ENCODE peak calls at places on chromosomes 11 and 22, in eight cellular contexts. R is uterus; S is ovary; J is SK-N-SH; P is H1; A is upper lobe of right lung; Z is right lobe of liver; H is CD8-positive, alpha-beta T cell. X is an unnamed sample. For H3K9me3 and H3K27me3, the result is how much of the 10 kb centered on the place peaks cover.

GRCh38 chr11:76172583-76172982 is 33.7 kb downstream of the WNT11 start:
- DNase-seq in R (no peak), S (no peak), J (peak), P (no peak), A (no peak), Z (no peak), H (no peak), X (no peak)

GRCh38 chr22:24875862-24876506 is 70.0 kb downstream of the SGSM1 start:
- DNase-seq in R (no peak), S (peak), J (no peak), P (peak), A (no peak), Z (no peak), H (no peak), X (peak)

GRCh38 chr22:32539631-32540449 is 65.2 kb downstream of the FBXO7 start:
- DNase-seq in R (peak), S (no peak), J (no peak), P (no peak), A (no peak), Z (peak), H (no peak), X (no peak)

GRCh38 chr22:27377901-27378300 is 423.7 kb downstream of the MN1 start:
- DNase-seq in R (no peak), S (peak), J (no peak), P (no peak), A (no peak), Z (peak), H (no peak), X (no peak)

GRCh38 chr22:17266261-17266971 is 47.2 kb upstream of the ADA2 start:
- DNase-seq in R (no peak), S (no peak), J (no peak), P (peak), A (no peak), Z (no peak), H (peak), X (no peak)

GRCh38 chr11:130783322-130783721 is 133.0 kb downstream of the SNX19 start:
- DNase-seq in R (no peak), S (no peak), J (no peak), P (peak), A (no peak), Z (no peak), H (no peak), X (no peak)

GRCh38 chr11:64364911-64365310 is 5.9 kb downstream of the RPS6KA4 start:
- DNase-seq in R (no peak), S (no peak), J (no peak), P (no peak), A (no peak), Z (no peak), H (no peak), X (no peak)

GRCh38 chr22:28027453-28028448 is 108.7 kb upstream of the PITPNB start:
- DNase-seq in R (no peak), S (no peak), J (peak), P (no peak), A (peak), Z (no peak), H (no peak), X (no peak)

GRCh38 chr22:37187552-37187890 is 526 bp downstream of the C1QTNF6 start:
- DNase-seq in R (peak), S (no peak), J (peak), P (no peak), A (no peak), Z (no peak), H (no peak), X (peak)

GRCh38 chr11:96708469-96708868 is 318.7 kb downstream of the JRKL start:
- DNase-seq in R (no peak), S (no peak), J (no peak), P (no peak), A (no peak), Z (no peak), H (no peak), X (no peak)

GRCh38 chr22:17164392-17165024 is 5.4 kb upstream of the HDHD5 start:
- DNase-seq in R (no peak), S (no peak), J (peak), P (no peak), A (no peak), Z (no peak), H (no peak), X (no peak)

GRCh38 chr11:104946907-104947306 is 21.5 kb downstream of the CASP4 start:
- DNase-seq in R (no peak), S (no peak), J (no peak), P (no peak), A (no peak), Z (no peak), H (no peak), X (peak)

GRCh38 chr11:71996946-71997345 is 1.8 kb upstream of the IL18BP start:
- DNase-seq in R (no peak), S (no peak), J (no peak), P (no peak), A (peak), Z (no peak), H (no peak), X (no peak)

GRCh38 chr11:46295312-46295995 is 18.0 kb downstream of the CREB3L1 start:
- DNase-seq in R (peak), S (peak), J (peak), P (peak), A (peak), Z (no peak), H (peak), X (no peak)

GRCh38 chr11:70193411-70194292 is 9.4 kb upstream of the FADD start:
- DNase-seq in R (no peak), S (no peak), J (no peak), P (no peak), A (no peak), Z (no peak), H (no peak), X (no peak)

GRCh38 chr11:96307748-96308133 is 35.3 kb downstream of the MAML2 start:
- DNase-seq in R (no peak), S (no peak), J (no peak), P (no peak), A (no peak), Z (no peak), H (no peak), X (peak)

GRCh38 chr22:37209140-37209845 is 3.0 kb downstream of the SSTR3 start:
- DNase-seq in R (no peak), S (no peak), J (peak), P (no peak), A (no peak), Z (no peak), H (peak), X (no peak)

GRCh38 chr11:67252831-67253239 is 13.4 kb upstream of the GRK2 start:
- DNase-seq in R (no peak), S (no peak), J (no peak), P (no peak), A (no peak), Z (peak), H (no peak), X (no peak)

GRCh38 chr11:34345012-34345804 is 12.6 kb downstream of the ABTB2 start:
- DNase-seq in R (peak), S (peak), J (no peak), P (no peak), A (no peak), Z (peak), H (no peak), X (peak)

GRCh38 chr11:115924744-115925567 is 420.7 kb upstream of the CADM1 start:
- DNase-seq in R (no peak), S (no peak), J (no peak), P (no peak), A (no peak), Z (no peak), H (no peak), X (peak)

GRCh38 chr11:2825886-2826678 is 59.5 kb downstream of the CDKN1C start:
- DNase-seq in R (peak), S (peak), J (peak), P (no peak), A (peak), Z (no peak), H (no peak), X (peak)

GRCh38 chr11:12808519-12808918 is 134.3 kb downstream of the TEAD1 start:
- DNase-seq in R (no peak), S (no peak), J (no peak), P (no peak), A (no peak), Z (no peak), H (no peak), X (no peak)

GRCh38 chr11:108338750-108339149 is 115.9 kb downstream of the ATM start:
- DNase-seq in R (no peak), S (no peak), J (no peak), P (no peak), A (no peak), Z (no peak), H (no peak), X (no peak)

GRCh38 chr11:27309064-27309463 is 54.0 kb downstream of the CCDC34 start:
- DNase-seq in R (no peak), S (no peak), J (no peak), P (no peak), A (no peak), Z (no peak), H (no peak), X (no peak)

GRCh38 chr22:34972498-34972897 is 93.5 kb upstream of the ISX start:
- DNase-seq in R (no peak), S (no peak), J (no peak), P (peak), A (no peak), Z (no peak), H (no peak), X (peak)

GRCh38 chr22:31625661-31626426 is 36.2 kb downstream of the PISD start:
- DNase-seq in R (peak), S (peak), J (no peak), P (peak), A (no peak), Z (no peak), H (no peak), X (no peak)

GRCh38 chr22:47395481-47395880 is 633.0 kb downstream of the TBC1D22A start:
- DNase-seq in R (no peak), S (no peak), J (no peak), P (no peak), A (peak), Z (no peak), H (no peak), X (no peak)

GRCh38 chr11:77233011-77233410 is 68.5 kb downstream of the GDPD4 start:
- DNase-seq in R (no peak), S (no peak), J (no peak), P (no peak), A (no peak), Z (no peak), H (no peak), X (no peak)

GRCh38 chr11:1302041-1302460 is 7.4 kb downstream of the TOLLIP start:
- DNase-seq in R (no peak), S (no peak), J (no peak), P (peak), A (no peak), Z (peak), H (peak), X (no peak)

GRCh38 chr11:79259800-79260199 is 181.0 kb downstream of the TENM4 start:
- DNase-seq in R (no peak), S (no peak), J (no peak), P (no peak), A (no peak), Z (no peak), H (no peak), X (no peak)

GRCh38 chr11:102564110-102564509 is 33.6 kb upstream of the MMP7 start:
- DNase-seq in R (no peak), S (no peak), J (no peak), P (no peak), A (no peak), Z (no peak), H (no peak), X (no peak)

GRCh38 chr22:25509391-25509791 is 55.1 kb upstream of the GRK3 start:
- DNase-seq in R (peak), S (no peak), J (no peak), P (no peak), A (no peak), Z (peak), H (no peak), X (no peak)

GRCh38 chr11:2440646-2441045 is 3.7 kb downstream of the TRPM5 start:
- DNase-seq in R (no peak), S (no peak), J (no peak), P (no peak), A (peak), Z (peak), H (no peak), X (no peak)

GRCh38 chr11:77421041-77421723 is 52.7 kb downstream of the PAK1 start:
- DNase-seq in R (no peak), S (no peak), J (no peak), P (no peak), A (no peak), Z (no peak), H (no peak), X (no peak)

GRCh38 chr22:29773233-29773632 is 6.1 kb downstream of the UQCR10 start:
- DNase-seq in R (no peak), S (no peak), J (no peak), P (no peak), A (no peak), Z (no peak), H (no peak), X (peak)

GRCh38 chr11:8631395-8632110 is 37.5 kb upstream of the STK33 start:
- DNase-seq in R (peak), S (no peak), J (no peak), P (no peak), A (no peak), Z (no peak), H (no peak), X (no peak)

GRCh38 chr11:104852811-104853210 is 45.4 kb downstream of the CASP12 start:
- DNase-seq in R (no peak), S (no peak), J (no peak), P (no peak), A (no peak), Z (no peak), H (no peak), X (no peak)

GRCh38 chr22:26172389-26172990 is 3.2 kb downstream of the SEZ6L start:
- DNase-seq in R (no peak), S (no peak), J (peak), P (peak), A (no peak), Z (peak), H (no peak), X (no peak)

DNA sequence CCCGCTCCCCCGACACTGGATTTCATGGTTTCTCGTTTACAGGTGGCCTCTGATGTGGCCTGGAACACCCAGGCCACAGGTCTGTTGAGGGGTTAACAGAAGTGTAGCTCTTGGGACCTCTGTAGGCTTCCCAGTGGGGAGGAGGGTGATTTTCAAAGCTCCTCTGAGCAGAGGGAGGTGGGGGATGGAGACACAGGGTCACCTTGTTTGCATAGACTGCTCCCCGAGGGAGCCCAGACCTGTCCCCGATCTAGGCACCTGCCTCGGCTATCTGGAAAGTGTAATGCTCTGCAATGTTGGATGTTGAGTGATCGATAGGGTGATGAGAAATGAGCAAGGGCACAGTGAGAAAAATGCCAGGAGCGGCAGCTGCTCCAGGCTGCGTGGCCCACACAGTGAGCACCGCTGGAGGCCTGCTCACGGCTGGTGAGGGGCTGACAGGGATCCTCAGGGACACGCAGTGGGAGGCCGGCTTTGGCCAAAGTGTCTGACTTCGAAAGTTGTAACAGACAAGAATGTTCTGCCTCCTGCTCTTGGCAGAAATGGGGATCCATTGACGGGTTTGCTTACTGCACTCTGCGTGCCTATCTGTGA is 594.1 kb downstream of the BRD1 start:
- DNase-seq in R (no peak), S (no peak), J (no peak), P (peak), A (no peak), Z (peak), H (peak), X (no peak)
- H3K9me3 ChIP-seq in R (under half), S (under half), J (under half), P (under half), A (under half), Z (under half), H (under half), X (under half)

DNA sequence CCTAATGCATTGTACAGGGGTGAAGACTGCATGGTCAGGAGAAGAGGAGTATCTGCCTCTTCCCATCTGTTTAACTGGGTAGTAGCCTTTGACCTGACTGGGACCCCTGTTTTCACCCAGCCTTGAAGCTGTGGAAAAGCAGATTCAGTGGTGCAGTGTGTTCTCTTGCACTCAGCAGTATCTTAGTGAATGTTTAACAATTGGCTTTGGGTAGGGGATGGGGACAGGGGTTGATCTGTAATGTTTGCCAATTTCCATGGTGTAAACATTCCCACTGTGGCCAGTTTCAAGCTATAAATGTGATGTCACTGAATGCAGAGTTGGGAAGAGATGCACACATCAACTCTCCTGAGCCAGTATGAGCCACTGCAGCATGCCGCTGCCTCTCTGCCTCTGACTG is 15.6 kb downstream of the FJX1 start:
- DNase-seq in R (no peak), S (no peak), J (no peak), P (no peak), A (no peak), Z (no peak), H (no peak), X (no peak)
- H3K4me3 ChIP-seq in R (no peak), S (no peak), J (no peak), P (no peak), A (no peak), Z (no peak), H (no peak), X (no peak)

GRCh38 chr11:114181195-114181594 is 115.0 kb upstream of the NNMT start:
- DNase-seq in R (no peak), S (no peak), J (no peak), P (no peak), A (no peak), Z (no peak), H (no peak), X (no peak)
- H3K27me3 ChIP-seq in R (under half), S (under half), J (under half), P (under half), A (under half), Z (under half), H (under half), X (under half)

DNA sequence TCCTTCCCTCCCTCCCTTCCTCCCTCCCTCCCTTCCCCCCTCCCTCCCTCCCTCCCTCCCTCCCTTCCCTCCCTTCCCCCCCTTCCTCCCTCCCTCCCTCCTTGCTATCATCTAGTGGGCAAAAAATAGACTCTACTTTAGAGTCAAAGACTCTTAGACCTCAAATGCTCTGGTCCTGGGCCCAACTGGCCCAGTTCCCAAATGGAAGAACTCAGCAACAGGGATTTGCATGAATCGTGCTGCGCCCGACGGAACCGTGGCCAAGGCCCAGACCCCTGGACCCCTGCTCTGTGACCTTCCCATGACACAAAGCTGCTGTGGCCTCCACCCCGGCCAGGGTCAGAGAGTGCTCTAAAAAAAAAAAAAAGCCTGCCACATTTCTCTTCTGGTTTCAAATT is 97.4 kb downstream of the WNT7B start:
- DNase-seq in R (no peak), S (no peak), J (no peak), P (peak), A (peak), Z (peak), H (no peak), X (no peak)
- H3K9me3 ChIP-seq in R (under half), S (under half), J (under half), P (under half), A (under half), Z (under half), H (under half), X (under half)

DNA sequence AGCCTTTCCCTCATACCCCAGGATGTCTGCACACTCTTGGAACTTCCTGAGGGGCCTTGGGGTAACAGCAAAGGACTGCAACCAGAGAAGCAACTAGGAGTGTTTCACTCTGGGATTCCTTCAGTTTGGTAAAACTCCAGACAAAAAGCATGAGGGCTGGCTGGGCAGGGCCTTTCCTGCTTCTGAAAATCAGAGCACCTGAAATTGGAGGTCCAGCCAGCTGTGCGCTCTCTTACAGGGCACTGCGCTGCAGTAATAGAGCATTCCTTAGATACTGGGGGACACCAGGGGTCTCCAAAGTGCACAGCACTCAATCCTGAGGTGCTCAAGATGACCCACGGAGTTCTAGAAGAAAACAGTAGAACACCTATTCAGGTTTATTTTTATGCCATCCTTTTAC is 49.7 kb downstream of the PLEKHA7 start:
- DNase-seq in R (no peak), S (no peak), J (no peak), P (no peak), A (no peak), Z (no peak), H (no peak), X (no peak)
- H3K4me3 ChIP-seq in R (no peak), S (no peak), J (no peak), P (no peak), A (no peak), Z (no peak), H (no peak), X (no peak)

GRCh38 chr11:59008942-59009341 is 69.7 kb downstream of the GLYATL1 start:
- DNase-seq in R (no peak), S (no peak), J (no peak), P (no peak), A (no peak), Z (no peak), H (no peak), X (no peak)
- H3K27me3 ChIP-seq in R (under half), S (under half), J (under half), P (under half), A (under half), Z (under half), H (under half), X (under half)

DNA sequence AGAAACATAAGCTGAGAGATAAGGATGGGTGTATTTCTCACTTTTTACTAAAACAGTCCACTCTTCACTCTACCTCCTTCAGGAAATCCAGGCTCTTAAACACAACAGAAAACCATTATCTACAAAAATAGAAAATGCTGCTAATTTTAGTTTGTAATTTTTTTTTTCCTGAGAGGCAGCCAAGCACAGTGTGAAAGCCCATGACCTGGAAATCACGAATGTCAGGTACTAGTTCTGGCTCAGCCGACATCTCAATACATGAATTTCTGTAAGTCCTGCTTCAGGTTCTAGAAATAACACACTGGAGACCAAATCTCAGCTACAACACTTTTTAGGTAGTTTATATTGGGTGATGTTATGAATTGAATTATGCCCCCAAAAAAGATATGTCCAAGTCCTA is 308.9 kb downstream of the KCNA4 start:
- DNase-seq in R (no peak), S (no peak), J (no peak), P (no peak), A (no peak), Z (no peak), H (no peak), X (no peak)
- H3K9me3 ChIP-seq in R (under half), S (under half), J (under half), P (under half), A (under half), Z (under half), H (under half), X (under half)

GRCh38 chr11:125226701-125227100 is 62.1 kb downstream of the PKNOX2 start:
- DNase-seq in R (no peak), S (no peak), J (no peak), P (no peak), A (no peak), Z (no peak), H (no peak), X (no peak)

GRCh38 chr11:125229916-125230315 is 65.4 kb downstream of the PKNOX2 start:
- DNase-seq in R (no peak), S (no peak), J (no peak), P (no peak), A (no peak), Z (no peak), H (no peak), X (no peak)

GRCh38 chr11:125229006-125229405 is 64.5 kb downstream of the PKNOX2 start:
- DNase-seq in R (no peak), S (no peak), J (no peak), P (no peak), A (no peak), Z (no peak), H (no peak), X (no peak)

GRCh38 chr11:125227151-125227550 is 62.6 kb downstream of the PKNOX2 start:
- DNase-seq in R (no peak), S (no peak), J (no peak), P (no peak), A (no peak), Z (no peak), H (no peak), X (no peak)

GRCh38 chr11:125228425-125228824 is 63.9 kb downstream of the PKNOX2 start:
- DNase-seq in R (no peak), S (no peak), J (no peak), P (no peak), A (no peak), Z (no peak), H (no peak), X (no peak)
- H3K4me3 ChIP-seq in R (no peak), S (no peak), J (no peak), P (no peak), A (no peak), Z (no peak), H (no peak), X (no peak)